ENCODE peak calls at places on chromosome X, in six cellular contexts. T, L, S, P, Z and O are unnamed samples.

GRCh38 chrX:97524997-97525396 is 641.3 kb downstream of the RPA4 start:
- DNase-seq in Z (no peak), S (no peak), L (no peak), T (no peak), P (no peak), O (no peak)

GRCh38 chrX:3711331-3711917 is 2.0 kb downstream of the PRKX start:
- DNase-seq in P (no peak), S (no peak), L (no peak), T (no peak), Z (no peak), O (no peak)

GRCh38 chrX:116499780-116500179 is 37.0 kb upstream of the CT83 start:
- DNase-seq in S (no peak), P (no peak), L (peak), Z (no peak), T (no peak), O (no peak)

GRCh38 chrX:154359362-154360154 is 14.9 kb downstream of the FLNA start:
- DNase-seq in S (no peak), Z (no peak), L (no peak), P (no peak), T (no peak), O (no peak)

GRCh38 chrX:56728752-56729151 is 291 bp upstream of the NBDY start:
- DNase-seq in L (no peak), Z (no peak), P (peak), S (peak), T (peak), O (no peak)

GRCh38 chrX:106177106-106177981 is 9.2 kb downstream of the PWWP3B start:
- DNase-seq in T (peak), S (peak), P (no peak), Z (no peak), L (no peak), O (no peak)

GRCh38 chrX:25941559-25942250 is 196.4 kb upstream of the MAGEB18 start:
- DNase-seq in Z (no peak), T (no peak), S (no peak), P (no peak), L (no peak), O (no peak)

GRCh38 chrX:47133493-47133892 is 11.0 kb downstream of the NDUFB11 start:
- DNase-seq in P (no peak), T (no peak), L (no peak), S (no peak), Z (no peak), O (no peak)

GRCh38 chrX:136880003-136880451 is 498 bp downstream of the RBMX start:
- DNase-seq in S (peak), Z (no peak), L (peak), P (no peak), T (peak), O (no peak)

GRCh38 chrX:2385224-2385623 is 115.6 kb downstream of the DHRSX start:
- DNase-seq in S (no peak), L (peak), Z (no peak), P (no peak), T (no peak), O (no peak)

GRCh38 chrX:101191217-101191750 is 28.3 kb upstream of the DRP2 start:
- DNase-seq in P (no peak), Z (no peak), L (no peak), T (no peak), S (no peak), O (no peak)

GRCh38 chrX:134542485-134542884 is 82.5 kb downstream of the HPRT1 start:
- DNase-seq in L (peak), T (no peak), P (no peak), Z (no peak), S (no peak), O (no peak)

GRCh38 chrX:66030505-66031317 is 9.2 kb downstream of the VSIG4 start:
- DNase-seq in T (no peak), Z (peak), L (no peak), S (no peak), P (no peak), O (no peak)

GRCh38 chrX:153318811-153319210 is 2.8 kb downstream of the PNMA6F start:
- DNase-seq in P (no peak), S (no peak), T (no peak), L (no peak), Z (no peak), O (no peak)

GRCh38 chrX:46912673-46913491 is 661 bp downstream of the JADE3 start:
- DNase-seq in T (peak), Z (no peak), P (peak), S (no peak), L (no peak), O (no peak)

GRCh38 chrX:10444204-10444603 is 176.2 kb downstream of the MID1 start:
- DNase-seq in P (no peak), T (no peak), S (no peak), L (no peak), Z (no peak), O (no peak)

GRCh38 chrX:1416327-1416784 is 24.4 kb upstream of the SLC25A6 start:
- DNase-seq in P (no peak), S (no peak), Z (no peak), T (peak), L (no peak), O (no peak)

GRCh38 chrX:119236599-119237525 is 777 bp downstream of the PGRMC1 start:
- DNase-seq in P (no peak), S (peak), Z (no peak), T (peak), L (peak), O (no peak)